ENCODE peak calls at places on chromosomes 2 and 18, in eight cellular contexts. B is A549, P is astrocyte of the spinal cord, U is fibroblast of mammary gland, L is SK-N-SH, O is brain microvascular endothelial cell, D is HFF-Myc, V is psoas muscle. S is an unnamed sample.
A peak's percentile ranks its signal among the peaks of the same experiment; 100 is the strongest.

GRCh38 chr2:167484875-167485274 is 596.6 kb downstream of the XIRP2 start:
- DNase-seq in B (no peak), P (no peak), U (no peak), L (no peak), O (no peak), D (no peak), V (no peak), S (no peak)

GRCh38 chr18:13217466-13217961 is 1.0 kb upstream of the LDLRAD4 start:
- DNase-seq in B (peak; percentile 39), P (peak; percentile 19), U (peak; percentile 7), L (peak; percentile 80), O (no peak), D (no peak), V (peak; percentile 72), S (peak; percentile 43)

GRCh38 chr18:46428368-46428767 is 228.7 kb downstream of the LOXHD1 start:
- DNase-seq in B (no peak), P (no peak), U (no peak), L (no peak), O (no peak), D (no peak), V (no peak), S (no peak)

GRCh38 chr2:210531050-210531449 is 25.3 kb upstream of the CPS1 start:
- DNase-seq in B (no peak), P (no peak), U (no peak), L (no peak), O (no peak), D (no peak), V (no peak), S (no peak)

GRCh38 chr2:134190807-134191203 is 63.1 kb upstream of the MGAT5 start:
- DNase-seq in B (no peak), P (no peak), U (no peak), L (no peak), O (no peak), D (no peak), V (no peak), S (no peak)

GRCh38 chr2:27083410-27084296 is 2.9 kb upstream of the KHK start:
- DNase-seq in B (no peak), P (no peak), U (no peak), L (no peak), O (no peak), D (no peak), V (no peak), S (peak; percentile 33)

GRCh38 chr18:48777026-48777736 is 173.6 kb downstream of the SMAD7 start:
- DNase-seq in B (peak; percentile 42), P (peak; percentile 45), U (peak; percentile 34), L (peak; percentile 90), O (peak; percentile 36), D (no peak), V (peak; percentile 63), S (no peak)

GRCh38 chr2:2732331-2733119 is 401.4 kb upstream of the MYT1L start:
- DNase-seq in B (no peak), P (no peak), U (no peak), L (no peak), O (no peak), D (no peak), V (no peak), S (no peak)

GRCh38 chr2:130339885-130340745 is 2.6 kb upstream of the IMP4 start:
- DNase-seq in B (no peak), P (no peak), U (no peak), L (no peak), O (no peak), D (no peak), V (no peak), S (no peak)

GRCh38 chr18:14974576-14974975 is 226.6 kb downstream of the ANKRD30B start:
- DNase-seq in B (no peak), P (no peak), U (no peak), L (no peak), O (no peak), D (no peak), V (no peak), S (no peak)

DNA sequence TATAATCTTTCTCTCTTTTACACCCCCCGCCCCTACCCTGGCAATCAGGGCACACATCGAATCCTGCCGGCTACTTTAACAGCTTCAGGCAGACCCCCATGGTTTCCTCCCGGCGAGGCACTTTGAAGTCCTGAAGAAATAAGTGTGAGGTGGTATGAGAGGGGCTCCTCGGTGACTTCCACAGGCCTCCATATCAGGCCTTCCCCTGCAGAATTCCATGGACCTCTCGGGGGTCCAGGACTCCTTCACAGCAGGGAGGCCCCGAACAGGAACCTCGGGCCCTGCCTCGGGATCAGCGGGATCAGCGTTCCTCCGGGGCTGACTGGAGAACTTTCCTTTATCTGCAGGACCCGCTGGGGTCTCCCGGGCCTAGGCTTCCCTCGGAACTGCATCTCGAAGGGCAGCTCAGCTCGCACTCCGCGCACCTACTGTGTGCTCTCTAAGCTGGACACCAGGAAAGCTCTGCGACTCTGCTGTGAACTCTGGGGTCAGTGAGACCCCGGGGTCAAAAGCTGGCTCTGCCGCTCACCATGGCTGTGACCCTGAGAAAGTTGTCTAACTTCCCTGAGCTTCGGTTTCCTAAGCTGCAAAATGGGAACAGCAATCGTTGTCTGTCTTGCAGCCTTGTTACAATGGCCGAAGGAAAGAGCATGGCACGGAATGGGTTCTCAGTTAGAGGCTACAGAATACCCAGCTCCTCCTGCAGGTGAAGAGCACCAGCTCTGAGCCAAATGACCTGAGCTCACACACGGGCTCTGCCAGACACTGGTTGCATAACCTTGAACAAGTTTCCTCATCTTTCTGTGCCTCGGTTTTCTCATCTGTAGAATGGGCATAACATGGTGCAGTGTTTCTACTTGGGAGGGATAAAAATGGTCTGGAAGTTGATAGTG is 97.4 kb upstream of the ID2 start:
- DNase-seq in B (no peak), P (no peak), U (no peak), L (no peak), O (no peak), D (no peak), V (no peak), S (no peak)
- H3K4me3 ChIP-seq in B (no peak overlapping the region), P (no peak overlapping the region), U (no peak overlapping the region), L (no peak overlapping the region), O (peak overlapping the region; percentile 17), D (no peak overlapping the region), V (peak overlapping the region; percentile 13), S (no peak overlapping the region)

DNA sequence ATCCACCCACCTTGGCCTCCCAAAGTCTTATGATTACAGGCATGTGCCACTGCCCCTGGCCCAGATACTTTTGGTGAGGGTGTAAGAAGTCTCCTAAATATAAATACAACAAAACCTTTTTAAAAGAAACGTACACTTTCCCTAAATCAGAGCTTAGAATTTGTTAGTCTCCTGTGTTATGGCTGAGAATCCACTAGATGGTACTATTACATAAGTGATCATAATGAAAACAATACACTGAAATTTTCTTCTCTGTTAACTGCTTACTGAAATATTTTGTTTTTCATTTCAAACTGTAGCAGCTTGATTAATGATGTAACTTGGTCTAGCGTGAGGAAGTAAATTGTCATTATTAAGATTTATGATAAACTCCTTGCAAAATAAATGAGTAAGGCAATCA is 74.8 kb upstream of the FAM98A start:
- DNase-seq in B (peak; percentile 26), P (peak; percentile 24), U (peak; percentile 31), L (peak; percentile 24), O (no peak), D (no peak), V (no peak), S (peak; percentile 16)
- TF ChIP-seq CTCF in B (peak; percentile 48), P (peak; percentile 41), U (peak; percentile 33), L (peak; percentile 67), O (peak; percentile 19), D (peak; percentile 3), V (peak; percentile 40), S (peak; percentile 17)

GRCh38 chr2:67669796-67670195 is 272.7 kb downstream of the ETAA1 start:
- DNase-seq in B (no peak), P (no peak), U (no peak), L (no peak), O (no peak), D (no peak), V (no peak), S (no peak)
- H3K4me3 ChIP-seq in B (no peak overlapping the region), P (no peak overlapping the region), U (no peak overlapping the region), L (no peak overlapping the region), O (no peak overlapping the region), D (no peak overlapping the region), V (no peak overlapping the region), S (no peak overlapping the region)

GRCh38 chr2:10028407-10028987 is 14.9 kb upstream of the KLF11 start:
- DNase-seq in B (no peak), P (no peak), U (no peak), L (no peak), O (no peak), D (no peak), V (no peak), S (no peak)
- TF ChIP-seq CTCF in B (no peak), P (peak; percentile 3), U (no peak), L (no peak), O (peak; percentile 25), D (no peak), V (no peak), S (no peak)

GRCh38 chr18:67359868-67360838 is 156.4 kb downstream of the DSEL start:
- DNase-seq in B (peak; percentile 78), P (peak; percentile 96), U (peak; percentile 95), L (peak; percentile 20), O (peak; percentile 98), D (peak; percentile 61), V (peak; percentile 49), S (peak; percentile 91)
- H3K4me3 ChIP-seq in B (peak overlapping the region; percentile 22), P (peak overlapping the region; percentile 21), U (peak overlapping the region; percentile 33), L (peak overlapping the region; percentile 33), O (peak overlapping the region; percentile 29), D (peak overlapping the region; percentile 28), V (peak overlapping the region; percentile 27), S (peak overlapping the region; percentile 37)

S was measured in foreskin fibroblast.